ENCODE peak calls at places on chromosomes 5 and 9, in eight cellular contexts. Q is HCT116, I is SK-N-SH, C is K562, F is H1, W is HepG2, S is GM12878, T is endothelial cell of umbilical vein. V is an unnamed sample.

GRCh38 chr5:41306005-41306404 is 92.7 kb upstream of the C6 start:
- DNase-seq in Q (no peak), I (no peak), C (no peak), F (no peak), W (no peak), S (no peak), T (no peak), V (no peak)

GRCh38 chr5:174744896-174745295 is 20.5 kb downstream of the MSX2 start:
- DNase-seq in Q (no peak), I (no peak), C (no peak), F (no peak), W (no peak), S (no peak), T (no peak), V (no peak)

GRCh38 chr9:79221084-79221483 is 350.7 kb upstream of the TLE4 start:
- DNase-seq in Q (no peak), I (no peak), C (no peak), F (no peak), W (no peak), S (no peak), T (peak), V (no peak)

GRCh38 chr5:147547730-147548129 is 37.9 kb upstream of the DPYSL3 start:
- DNase-seq in Q (no peak), I (no peak), C (no peak), F (no peak), W (no peak), S (no peak), T (peak), V (no peak)

GRCh38 chr9:72635197-72635596 is 113.8 kb downstream of the TMC1 start:
- DNase-seq in Q (no peak), I (no peak), C (no peak), F (no peak), W (no peak), S (peak), T (no peak), V (no peak)

GRCh38 chr5:127875235-127876021 is 172.2 kb downstream of the CCDC192 start:
- DNase-seq in Q (peak), I (peak), C (peak), F (peak), W (peak), S (peak), T (peak), V (no peak)

GRCh38 chr5:63306909-63307308 is 655.3 kb downstream of the HTR1A start:
- DNase-seq in Q (no peak), I (no peak), C (no peak), F (no peak), W (no peak), S (no peak), T (no peak), V (no peak)

GRCh38 chr9:784202-784601 is 57.3 kb upstream of the DMRT1 start:
- DNase-seq in Q (no peak), I (no peak), C (no peak), F (no peak), W (no peak), S (no peak), T (no peak), V (no peak)

GRCh38 chr9:109537288-109537687 is 39.2 kb upstream of the PTPN3 start:
- DNase-seq in Q (no peak), I (no peak), C (no peak), F (no peak), W (no peak), S (no peak), T (no peak), V (no peak)

GRCh38 chr9:94097788-94098413 is 13.6 kb downstream of the PTPDC1 start:
- DNase-seq in Q (peak), I (no peak), C (no peak), F (no peak), W (no peak), S (no peak), T (no peak), V (no peak)

GRCh38 chr5:179414459-179415215 is 69.4 kb upstream of the ADAMTS2 start:
- DNase-seq in Q (no peak), I (peak), C (no peak), F (no peak), W (no peak), S (no peak), T (no peak), V (no peak)

GRCh38 chr9:135711411-135711810 is 9.4 kb downstream of the KCNT1 start:
- DNase-seq in Q (no peak), I (no peak), C (no peak), F (no peak), W (no peak), S (no peak), T (no peak), V (no peak)

GRCh38 chr5:166013417-166013816 is 2278.0 kb upstream of the WWC1 start:
- DNase-seq in Q (no peak), I (no peak), C (no peak), F (no peak), W (no peak), S (no peak), T (no peak), V (no peak)

GRCh38 chr5:150406120-150407096 is 6.3 kb downstream of the CD74 start:
- DNase-seq in Q (no peak), I (no peak), C (no peak), F (no peak), W (no peak), S (no peak), T (no peak), V (no peak)

GRCh38 chr9:108484468-108484867 is 371.3 kb downstream of the ACTL7B start:
- DNase-seq in Q (no peak), I (no peak), C (no peak), F (no peak), W (no peak), S (no peak), T (no peak), V (no peak)

GRCh38 chr5:43485406-43485805 is 1.7 kb upstream of the TMEM267 start:
- DNase-seq in Q (no peak), I (no peak), C (no peak), F (no peak), W (peak), S (no peak), T (no peak), V (no peak)

GRCh38 chr5:40227927-40228326 is 451.8 kb upstream of the PTGER4 start:
- DNase-seq in Q (no peak), I (no peak), C (no peak), F (no peak), W (no peak), S (no peak), T (no peak), V (no peak)

GRCh38 chr5:122726990-122727616 is 47.8 kb upstream of the SNX2 start:
- DNase-seq in Q (peak), I (no peak), C (no peak), F (no peak), W (no peak), S (peak), T (peak), V (no peak)

GRCh38 chr5:36359267-36359666 is 57.6 kb upstream of the RANBP3L start:
- DNase-seq in Q (no peak), I (no peak), C (no peak), F (no peak), W (no peak), S (no peak), T (no peak), V (no peak)

GRCh38 chr9:98334796-98335195 is 79.3 kb upstream of the TBC1D2 start:
- DNase-seq in Q (no peak), I (no peak), C (no peak), F (no peak), W (no peak), S (no peak), T (no peak), V (no peak)

GRCh38 chr9:129570450-129571297 is 50.2 kb downstream of the C9orf50 start:
- DNase-seq in Q (peak), I (no peak), C (peak), F (no peak), W (peak), S (no peak), T (no peak), V (no peak)

GRCh38 chr9:4238522-4238921 is 61.3 kb downstream of the GLIS3 start:
- DNase-seq in Q (peak), I (no peak), C (no peak), F (no peak), W (no peak), S (no peak), T (no peak), V (no peak)

GRCh38 chr9:86637515-86637914 is 283.3 kb upstream of the TUT7 start:
- DNase-seq in Q (no peak), I (peak), C (peak), F (peak), W (no peak), S (no peak), T (peak), V (no peak)

GRCh38 chr9:98333703-98334582 is 78.5 kb upstream of the TBC1D2 start:
- DNase-seq in Q (peak), I (no peak), C (peak), F (no peak), W (no peak), S (no peak), T (peak), V (no peak)

GRCh38 chr5:79774171-79774854 is 84.7 kb downstream of the CMYA5 start:
- DNase-seq in Q (peak), I (peak), C (peak), F (peak), W (peak), S (no peak), T (no peak), V (no peak)

GRCh38 chr9:21392270-21392669 is 7.1 kb upstream of the IFNA2 start:
- DNase-seq in Q (peak), I (peak), C (no peak), F (no peak), W (peak), S (no peak), T (no peak), V (no peak)

GRCh38 chr9:38278931-38279532 is 113.5 kb upstream of the ALDH1B1 start:
- DNase-seq in Q (no peak), I (no peak), C (no peak), F (no peak), W (no peak), S (no peak), T (no peak), V (no peak)

GRCh38 chr5:38551020-38552017 is 5.1 kb downstream of the LIFR start:
- DNase-seq in Q (peak), I (peak), C (peak), F (no peak), W (peak), S (no peak), T (peak), V (no peak)

GRCh38 chr9:89886281-89886700 is 281.5 kb downstream of the GADD45G start:
- DNase-seq in Q (no peak), I (no peak), C (no peak), F (peak), W (no peak), S (no peak), T (no peak), V (no peak)

GRCh38 chr9:3906437-3907213 is 380.8 kb upstream of the RFX3 start:
- DNase-seq in Q (peak), I (peak), C (peak), F (no peak), W (no peak), S (no peak), T (peak), V (no peak)

GRCh38 chr9:134515026-134515821 is 126.4 kb upstream of the COL5A1 start:
- DNase-seq in Q (no peak), I (no peak), C (no peak), F (no peak), W (no peak), S (no peak), T (no peak), V (no peak)

GRCh38 chr5:151151793-151152192 is 5.8 kb downstream of the ANXA6 start:
- DNase-seq in Q (no peak), I (no peak), C (no peak), F (no peak), W (no peak), S (peak), T (no peak), V (no peak)

GRCh38 chr9:6433405-6433804 is 20.4 kb downstream of the UHRF2 start:
- DNase-seq in Q (no peak), I (no peak), C (no peak), F (no peak), W (no peak), S (no peak), T (peak), V (no peak)

GRCh38 chr5:10209004-10209403 is 40.7 kb downstream of the ATPSCKMT start:
- DNase-seq in Q (no peak), I (no peak), C (no peak), F (no peak), W (no peak), S (no peak), T (no peak), V (no peak)

GRCh38 chr5:172045315-172045632 is 38.8 kb upstream of the FBXW11 start:
- DNase-seq in Q (no peak), I (no peak), C (no peak), F (no peak), W (no peak), S (no peak), T (no peak), V (no peak)

GRCh38 chr9:21252727-21253547 is 13.1 kb upstream of the IFNA14 start:
- DNase-seq in Q (peak), I (peak), C (no peak), F (no peak), W (peak), S (no peak), T (peak), V (peak)

GRCh38 chr9:97714435-97714834 is 17.3 kb upstream of the XPA start:
- DNase-seq in Q (no peak), I (no peak), C (no peak), F (no peak), W (peak), S (no peak), T (no peak), V (no peak)

GRCh38 chr5:172293054-172293744 is 9.6 kb upstream of the UBTD2 start:
- DNase-seq in Q (peak), I (peak), C (peak), F (peak), W (peak), S (no peak), T (peak), V (peak)

GRCh38 chr9:137444106-137444790 is 3.1 kb upstream of the ENTPD8 start:
- DNase-seq in Q (no peak), I (no peak), C (no peak), F (no peak), W (no peak), S (no peak), T (no peak), V (no peak)

GRCh38 chr9:137439158-137439714 is 1.9 kb downstream of the ENTPD8 start:
- DNase-seq in Q (no peak), I (peak), C (no peak), F (no peak), W (no peak), S (no peak), T (no peak), V (no peak)

GRCh38 chr9:137441935-137442321 is 771 bp upstream of the ENTPD8 start:
- DNase-seq in Q (no peak), I (no peak), C (no peak), F (no peak), W (no peak), S (no peak), T (no peak), V (no peak)

GRCh38 chr9:137438591-137439157 is 2.5 kb downstream of the ENTPD8 start:
- DNase-seq in Q (no peak), I (no peak), C (no peak), F (no peak), W (no peak), S (no peak), T (no peak), V (no peak)

DNA sequence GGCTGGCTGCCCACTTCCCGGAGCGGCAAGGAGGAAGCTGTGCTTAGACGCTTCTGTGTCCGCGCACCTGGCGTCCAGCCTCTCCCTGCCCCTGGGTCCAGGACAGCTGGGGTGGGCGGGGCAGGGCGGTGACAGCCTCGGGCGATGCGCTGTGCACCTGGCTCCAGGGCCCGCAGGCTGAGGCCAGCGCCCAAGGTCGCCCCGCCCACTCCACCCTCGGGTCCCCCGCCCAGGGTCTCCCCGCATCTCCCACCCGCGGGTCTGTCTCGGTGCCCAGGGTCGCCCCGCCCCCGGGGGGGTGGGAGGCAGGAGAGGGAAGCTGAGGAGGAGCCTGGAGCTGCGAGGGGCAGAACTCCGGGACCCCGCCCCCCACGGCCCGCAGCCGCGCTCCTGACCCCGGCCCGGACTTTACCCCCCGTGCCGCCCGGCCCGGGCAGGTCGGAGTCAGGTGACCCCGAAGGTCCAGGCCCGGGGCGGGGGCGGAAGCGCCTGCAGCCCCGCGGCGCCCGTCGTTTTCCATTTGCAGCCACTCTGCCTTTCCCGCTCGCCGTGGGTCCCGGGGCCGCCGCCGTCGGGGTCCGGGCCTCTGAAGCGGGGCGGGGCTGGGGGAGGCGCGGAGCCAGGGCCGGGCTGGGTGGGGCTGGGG is at the start of gene ENTPD8:
- DNase-seq in Q (no peak), I (peak), C (peak), F (no peak), W (peak), S (no peak), T (no peak), V (no peak)
- H3K27ac ChIP-seq in Q (peak), I (no peak), C (no peak), F (no peak), W (peak), S (no peak), T (no peak), V (no peak)

GRCh38 chr9:113682297-113682771 is 193.8 kb upstream of the ZNF618 start:
- DNase-seq in Q (peak), I (peak), C (peak), F (peak), W (peak), S (no peak), T (peak), V (peak)
- TF ChIP-seq POLR2AphosphoS5 in Q (no peak), I (no peak), C (no peak), F (no peak), W (no peak), S (no peak), T (no peak), V (no peak)

GRCh38 chr5:73625314-73625904 is 587 bp upstream of the ARHGEF28 start:
- DNase-seq in Q (no peak), I (no peak), C (no peak), F (peak), W (no peak), S (no peak), T (peak), V (no peak)
- H3K9ac ChIP-seq in Q (peak), I (peak), C (no peak), F (no peak), W (peak), S (no peak), T (peak), V (no peak)

GRCh38 chr9:12497790-12498189 is 195.4 kb upstream of the TYRP1 start:
- DNase-seq in Q (no peak), I (no peak), C (no peak), F (no peak), W (no peak), S (no peak), T (no peak), V (no peak)

GRCh38 chr9:12502520-12502919 is 190.7 kb upstream of the TYRP1 start:
- DNase-seq in Q (no peak), I (no peak), C (no peak), F (no peak), W (no peak), S (no peak), T (no peak), V (no peak)

GRCh38 chr9:12503606-12504122 is 189.5 kb upstream of the TYRP1 start:
- DNase-seq in Q (no peak), I (no peak), C (no peak), F (no peak), W (no peak), S (no peak), T (no peak), V (peak)
- H3K27ac ChIP-seq in Q (no peak), I (no peak), C (no peak), F (no peak), W (no peak), S (no peak), T (no peak), V (peak)

GRCh38 chr5:66178799-66179198 is 34.7 kb downstream of the SREK1 start:
- DNase-seq in Q (no peak), I (no peak), C (no peak), F (no peak), W (no peak), S (no peak), T (no peak), V (no peak)
- TF ChIP-seq POLR2AphosphoS5 in Q (no peak), I (no peak), C (no peak), F (no peak), W (no peak), S (no peak), T (no peak), V (no peak)

V was measured in SK-N-MC.